ENCODE peak calls at places on chromosomes 2 and 18, in five cellular contexts. L, C, O, A and X are unnamed samples.

GRCh38 chr2:236046715-236047114 is 121.5 kb downstream of the GBX2 start:
- DNase-seq in L (no peak), C (no peak), O (no peak), A (no peak), X (no peak)

GRCh38 chr18:78780719-78781600 is 198.7 kb upstream of the SALL3 start:
- DNase-seq in L (no peak), C (no peak), O (no peak), A (no peak), X (no peak)

GRCh38 chr18:48862116-48862515 is 88.6 kb downstream of the SMAD7 start:
- DNase-seq in L (no peak), C (no peak), O (no peak), A (no peak), X (no peak)

GRCh38 chr2:232643813-232644347 is 10.5 kb downstream of the EFHD1 start:
- DNase-seq in L (no peak), C (no peak), O (peak), A (no peak), X (no peak)

GRCh38 chr2:108395155-108395554 is 17.4 kb downstream of the SULT1C4 start:
- DNase-seq in L (no peak), C (no peak), O (no peak), A (no peak), X (no peak)

GRCh38 chr2:96819101-96819875 is 3.2 kb downstream of the CNNM3 start:
- DNase-seq in L (peak), C (no peak), O (no peak), A (no peak), X (peak)

GRCh38 chr2:213229814-213230213 is 54.5 kb upstream of the SPAG16 start:
- DNase-seq in L (no peak), C (no peak), O (no peak), A (no peak), X (no peak)

GRCh38 chr2:200104015-200104414 is 148.6 kb downstream of the MAIP1 start:
- DNase-seq in L (no peak), C (no peak), O (no peak), A (no peak), X (peak)

GRCh38 chr2:170816499-170817246 is at the start of gene GAD1:
- DNase-seq in L (peak), C (peak), O (peak), A (no peak), X (peak)

GRCh38 chr2:127545796-127546195 is 10.3 kb downstream of the MYO7B start:
- DNase-seq in L (no peak), C (no peak), O (no peak), A (no peak), X (no peak)

GRCh38 chr2:160199053-160199452 is 1.0 kb downstream of the ITGB6 start:
- DNase-seq in L (no peak), C (no peak), O (no peak), A (no peak), X (no peak)